ENCODE peak calls at places on chromosomes 13 and 19, in six cellular contexts. I, A, D, Y, H and X are unnamed samples.

GRCh38 chr19:55096061-55096701 is 20.5 kb downstream of the EPS8L1 start:
- DNase-seq in A (no peak), I (no peak), D (no peak), H (no peak), Y (no peak), X (no peak)

GRCh38 chr13:49760555-49760954 is 31.9 kb downstream of the KPNA3 start:
- DNase-seq in D (no peak), I (no peak), H (no peak), A (no peak), Y (no peak), X (no peak)

GRCh38 chr13:23820530-23820929 is 68.7 kb downstream of the MIPEP start:
- DNase-seq in H (no peak), D (no peak), Y (no peak), A (no peak), I (no peak), X (no peak)

GRCh38 chr13:48504606-48505369 is 28.1 kb downstream of the RCBTB2 start:
- DNase-seq in Y (no peak), H (no peak), I (peak; percentile 44), A (no peak), D (no peak), X (no peak)

GRCh38 chr19:36258028-36258875 is 43.3 kb downstream of the ZNF146 start:
- DNase-seq in H (no peak), A (no peak), D (no peak), Y (no peak), I (no peak), X (no peak)

GRCh38 chr19:31418055-31418454 is 68.8 kb upstream of the TSHZ3 start:
- DNase-seq in I (no peak), D (no peak), A (no peak), Y (no peak), H (no peak), X (no peak)

GRCh38 chr19:576768-577438 is 4.5 kb downstream of the BSG start:
- DNase-seq in H (no peak), A (no peak), Y (no peak), I (no peak), D (no peak), X (no peak)

GRCh38 chr13:20825476-20825875 is 51.7 kb upstream of the EEF1AKMT1 start:
- DNase-seq in I (no peak), D (no peak), A (no peak), H (no peak), Y (no peak), X (no peak)

GRCh38 chr19:3538965-3539742 is at the start of gene TEKTIP1:
- DNase-seq in I (no peak), H (no peak), D (no peak), A (no peak), Y (no peak), X (no peak)

GRCh38 chr19:40736661-40737060 is 13.6 kb downstream of the ACTMAP start:
- DNase-seq in Y (no peak), I (no peak), H (no peak), A (no peak), D (no peak), X (no peak)

GRCh38 chr13:86464193-86464592 is 665.0 kb upstream of the SLITRK6 start:
- DNase-seq in D (no peak), Y (no peak), H (no peak), I (no peak), A (no peak), X (no peak)

GRCh38 chr13:94269557-94269956 is 209.9 kb downstream of the DCT start:
- DNase-seq in Y (no peak), A (no peak), D (no peak), I (no peak), H (no peak), X (no peak)

GRCh38 chr13:24128962-24129361 is 31.6 kb upstream of the SPATA13 start:
- DNase-seq in D (no peak), A (no peak), Y (no peak), I (no peak), H (no peak), X (no peak)